ENCODE peak calls at places on chromosomes 6 and 20, in five cellular contexts. L is GM23248, Z is lower leg skin, N is GM04503, A is Kasumi-1. E is an unnamed sample.

GRCh38 chr20:5642155-5642981 is 107.8 kb upstream of the SHLD1 start:
- DNase-seq in A (peak), N (peak), L (peak), Z (no peak), E (no peak)

GRCh38 chr6:22878706-22879105 is 309.3 kb downstream of the HDGFL1 start:
- DNase-seq in N (no peak), Z (no peak), L (no peak), A (no peak), E (no peak)

GRCh38 chr6:32116674-32117073 is 7.5 kb upstream of the TNXB start:
- DNase-seq in L (peak), A (peak), Z (peak), N (no peak), E (no peak)

GRCh38 chr20:50758992-50759391 is 27.6 kb downstream of the PARD6B start:
- DNase-seq in L (no peak), Z (peak), A (no peak), N (no peak), E (no peak)

GRCh38 chr20:16904751-16905150 is 156.6 kb downstream of the OTOR start:
- DNase-seq in N (no peak), L (no peak), Z (no peak), A (no peak), E (no peak)

GRCh38 chr6:44415424-44415823 is 27.9 kb downstream of the CDC5L start:
- DNase-seq in Z (no peak), A (no peak), L (no peak), N (no peak), E (no peak)

GRCh38 chr6:38572186-38572813 is 67.4 kb downstream of the BTBD9 start:
- DNase-seq in L (no peak), Z (no peak), A (no peak), N (no peak), E (no peak)

GRCh38 chr6:36815962-36816735 is 23.1 kb downstream of the CPNE5 start:
- DNase-seq in A (no peak), L (no peak), N (no peak), Z (no peak), E (no peak)